ENCODE peak calls at places on chromosomes 13 and 19, in six cellular contexts. W is body of pancreas, H is IMR-90, R is endothelial cell of umbilical vein, S is gastrocnemius medialis, Y is heart left ventricle. E is an unnamed sample.

GRCh38 chr13:49112782-49113525 is 107.2 kb upstream of the MLNR start:
- DNase-seq in W (no peak), H (peak; percentile 4), R (no peak), S (no peak), Y (no peak), E (no peak)

GRCh38 chr19:7540761-7541480 is 5.4 kb downstream of the PNPLA6 start:
- DNase-seq in W (no peak), H (peak; percentile 65), R (peak; percentile 25), S (no peak), Y (no peak), E (no peak)

GRCh38 chr13:111337206-111337605 is 16.8 kb downstream of the TEX29 start:
- DNase-seq in W (no peak), H (peak; percentile 96), R (no peak), S (no peak), Y (no peak), E (no peak)

GRCh38 chr13:106381083-106381482 is 154.4 kb downstream of the EFNB2 start:
- DNase-seq in W (no peak), H (peak; percentile 65), R (peak; percentile 63), S (no peak), Y (no peak), E (no peak)

GRCh38 chr19:10379880-10380310 is 477 bp downstream of the TYK2 start:
- DNase-seq in W (no peak), H (no peak), R (peak; percentile 12), S (no peak), Y (no peak), E (no peak)

GRCh38 chr13:79659161-79659560 is 178.2 kb downstream of the NDFIP2 start:
- DNase-seq in W (no peak), H (no peak), R (peak; percentile 61), S (peak; percentile 77), Y (peak; percentile 76), E (no peak)

GRCh38 chr13:113433391-113433916 is 19.8 kb downstream of the ADPRHL1 start:
- DNase-seq in W (no peak), H (no peak), R (no peak), S (no peak), Y (no peak), E (no peak)

GRCh38 chr13:95452376-95452775 is 100.1 kb upstream of the CLDN10 start:
- DNase-seq in W (no peak), H (no peak), R (no peak), S (no peak), Y (no peak), E (no peak)

GRCh38 chr13:76856141-76856571 is 30.0 kb downstream of the KCTD12 start:
- DNase-seq in W (no peak), H (peak; percentile 59), R (no peak), S (no peak), Y (no peak), E (no peak)

GRCh38 chr13:95512424-95512823 is 40.1 kb upstream of the CLDN10 start:
- DNase-seq in W (no peak), H (no peak), R (no peak), S (no peak), Y (no peak), E (no peak)

GRCh38 chr19:55344444-55344843 is 4.8 kb downstream of the KMT5C start:
- DNase-seq in W (no peak), H (no peak), R (no peak), S (no peak), Y (no peak), E (no peak)

GRCh38 chr13:113429608-113429985 is 23.7 kb downstream of the ADPRHL1 start:
- DNase-seq in W (no peak), H (no peak), R (no peak), S (no peak), Y (no peak), E (no peak)

GRCh38 chr13:100941377-100941776 is 266.8 kb upstream of the TMTC4 start:
- DNase-seq in W (no peak), H (no peak), R (no peak), S (no peak), Y (no peak), E (no peak)

GRCh38 chr13:113187263-113187669 is 21.2 kb downstream of the PCID2 start:
- DNase-seq in W (no peak), H (peak; percentile 100), R (peak; percentile 96), S (peak; percentile 93), Y (peak; percentile 95), E (peak; percentile 15)

GRCh38 chr19:44356383-44357111 is at the start of gene ZNF112:
- DNase-seq in W (peak; percentile 92), H (peak; percentile 91), R (peak; percentile 93), S (peak; percentile 88), Y (peak; percentile 92), E (no peak)

GRCh38 chr13:99895428-99895998 is 76.1 kb downstream of the ZIC5 start:
- DNase-seq in W (no peak), H (no peak), R (peak; percentile 11), S (no peak), Y (no peak), E (no peak)

GRCh38 chr19:17872251-17873001 is 681 bp downstream of the SLC5A5 start:
- DNase-seq in W (no peak), H (no peak), R (no peak), S (no peak), Y (no peak), E (no peak)

GRCh38 chr13:50320297-50320862 is 305.1 kb downstream of the KCNRG start:
- DNase-seq in W (no peak), H (peak; percentile 54), R (peak; percentile 65), S (no peak), Y (no peak), E (no peak)

GRCh38 chr13:80168089-80168850 is 172.7 kb downstream of the SPRY2 start:
- DNase-seq in W (no peak), H (peak; percentile 71), R (no peak), S (no peak), Y (peak; percentile 28), E (no peak)

GRCh38 chr19:55147408-55148251 is 1.4 kb downstream of the TNNT1 start:
- DNase-seq in W (no peak), H (no peak), R (no peak), S (peak; percentile 94), Y (no peak), E (no peak)

DNA sequence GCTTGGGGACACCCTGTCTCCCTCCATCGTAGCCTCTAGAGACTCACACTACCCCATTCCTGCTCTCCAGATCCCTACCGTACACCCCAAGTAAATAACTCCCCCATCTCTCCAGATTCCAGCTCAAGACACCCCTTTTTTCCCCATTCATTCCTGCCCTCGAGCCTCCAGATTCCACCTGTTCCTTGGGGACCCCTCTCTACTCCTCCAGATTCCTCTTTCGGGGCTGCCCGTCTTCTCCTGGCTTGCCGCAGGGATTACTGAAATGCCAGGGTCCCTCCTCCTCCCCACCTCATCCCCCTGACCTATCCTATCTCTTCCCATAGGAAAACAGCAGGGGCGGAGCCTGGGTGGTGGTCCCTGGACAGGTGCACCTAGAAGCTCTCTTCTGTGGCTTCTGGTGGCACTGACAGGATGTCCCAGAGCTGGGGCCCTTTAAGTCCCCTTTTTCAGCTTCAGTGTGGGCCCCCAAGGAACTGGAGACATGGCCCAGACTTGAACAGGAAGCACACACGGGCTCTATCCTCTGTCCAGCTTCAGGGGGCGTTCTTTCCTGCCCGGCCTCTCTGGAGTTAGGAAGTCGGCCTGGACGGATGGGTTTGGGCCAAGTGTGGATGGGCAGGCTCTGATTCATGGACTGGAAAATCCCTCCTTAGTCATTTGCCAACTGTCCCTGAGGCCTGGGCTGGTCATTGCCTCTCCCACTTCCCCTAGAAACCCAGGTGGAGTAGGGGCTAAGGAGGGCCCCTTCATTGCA is 1.2 kb downstream of the ZSWIM4 start:
- DNase-seq in W (peak; percentile 55), H (peak; percentile 98), R (peak; percentile 94), S (peak; percentile 78), Y (peak; percentile 89), E (no peak)
- H3K4me3 ChIP-seq in W (peak overlapping the region; percentile 13), H (peak overlapping the region; percentile 86), R (peak overlapping the region; percentile 72), S (peak overlapping the region; percentile 96), Y (no peak overlapping the region), E (peak overlapping the region; percentile 91)

GRCh38 chr13:47109028-47109427 is 212.2 kb upstream of the HTR2A start:
- DNase-seq in W (no peak), H (no peak), R (no peak), S (no peak), Y (no peak), E (no peak)

GRCh38 chr13:47112205-47112896 is 215.5 kb upstream of the HTR2A start:
- DNase-seq in W (no peak), H (no peak), R (no peak), S (no peak), Y (no peak), E (no peak)

GRCh38 chr13:47111499-47111898 is 214.6 kb upstream of the HTR2A start:
- DNase-seq in W (no peak), H (no peak), R (no peak), S (no peak), Y (no peak), E (no peak)

GRCh38 chr13:47110141-47110540 is 213.3 kb upstream of the HTR2A start:
- DNase-seq in W (no peak), H (no peak), R (no peak), S (no peak), Y (no peak), E (no peak)

GRCh38 chr13:47110833-47111240 is 214.0 kb upstream of the HTR2A start:
- DNase-seq in W (no peak), H (no peak), R (no peak), S (no peak), Y (no peak), E (no peak)
- TF ChIP-seq POLR2A in W (no peak), H (no peak), R (no peak), S (no peak), Y (no peak), E (no peak)

GRCh38 chr19:1683869-1684572 is 31.6 kb upstream of the TCF3 start:
- DNase-seq in W (no peak), H (no peak), R (no peak), S (no peak), Y (no peak), E (no peak)
- H3K27me3 ChIP-seq in W (peaks cover 8% of the 10 kb centered on the region), H (peaks cover 35% of the 10 kb centered on the region), R (no peaks in the 10 kb centered on the region), S (peaks cover 66% of the 10 kb centered on the region), Y (peaks cover 31% of the 10 kb centered on the region), E (peaks cover 98% of the 10 kb centered on the region)

GRCh38 chr13:110303644-110304043 is 3.3 kb downstream of the COL4A1 start:
- DNase-seq in W (no peak), H (no peak), R (no peak), S (no peak), Y (no peak), E (no peak)
- H3K4me3 ChIP-seq in W (no peak overlapping the region), H (no peak overlapping the region), R (no peak overlapping the region), S (peak overlapping the region; percentile 78), Y (no peak overlapping the region), E (no peak overlapping the region)

GRCh38 chr19:45469132-45469834 is 1.5 kb downstream of the FOSB start:
- DNase-seq in W (peak; percentile 94), H (peak; percentile 92), R (peak; percentile 95), S (peak; percentile 95), Y (peak; percentile 95), E (peak; percentile 62)

GRCh38 chr19:45468803-45469131 is 971 bp downstream of the FOSB start:
- DNase-seq in W (no peak), H (no peak), R (no peak), S (no peak), Y (no peak), E (no peak)

GRCh38 chr19:45471116-45471865 is 3.5 kb downstream of the FOSB start:
- DNase-seq in W (no peak), H (no peak), R (no peak), S (no peak), Y (no peak), E (no peak)

GRCh38 chr19:45470147-45471081 is 2.6 kb downstream of the FOSB start:
- DNase-seq in W (peak; percentile 38), H (peak; percentile 67), R (no peak), S (peak; percentile 45), Y (no peak), E (no peak)

GRCh38 chr19:45469835-45470146 is 2.0 kb downstream of the FOSB start:
- DNase-seq in W (no peak), H (no peak), R (no peak), S (no peak), Y (no peak), E (no peak)
- TF ChIP-seq POLR2A in W (no peak), H (no peak), R (no peak), S (peak; percentile 93), Y (peak; percentile 97), E (peak; percentile 89)